ENCODE peak calls at places on chromosome 18, in seven cellular contexts. P is SW 1271, R is lower lobe of right lung, X is fibroblast of mammary gland, U is MG63, J is NCI-H82, W is HEK293T. F is an unnamed sample.

GRCh38 chr18:48919547-48919946 is 31.2 kb downstream of the SMAD7 start:
- DNase-seq in U (no peak), R (no peak), X (no peak), W (no peak), J (no peak), P (no peak), F (no peak)

GRCh38 chr18:58847383-58848071 is 17.1 kb upstream of the ZNF532 start:
- DNase-seq in W (no peak), P (no peak), J (peak), U (no peak), X (no peak), R (no peak), F (no peak)

GRCh38 chr18:44098551-44099098 is 582.1 kb upstream of the SETBP1 start:
- DNase-seq in R (no peak), W (peak), P (peak), J (peak), U (no peak), X (peak), F (peak)

GRCh38 chr18:59142274-59142673 is 2.6 kb downstream of the SEC11C start:
- DNase-seq in J (no peak), R (no peak), X (no peak), U (no peak), P (no peak), W (no peak), F (peak)

GRCh38 chr18:22128954-22129353 is 40.4 kb upstream of the GATA6 start:
- DNase-seq in U (no peak), W (no peak), J (no peak), P (no peak), X (no peak), R (no peak), F (no peak)

GRCh38 chr18:41938445-41938844 is 16.6 kb upstream of the PIK3C3 start:
- DNase-seq in X (peak), P (peak), J (peak), W (no peak), R (no peak), U (no peak), F (no peak)

GRCh38 chr18:53817976-53818950 is 406.2 kb downstream of the MBD2 start:
- DNase-seq in U (no peak), P (no peak), W (no peak), J (no peak), X (no peak), R (no peak), F (no peak)

GRCh38 chr18:30288662-30289414 is 753.7 kb downstream of the DSC3 start:
- DNase-seq in R (no peak), W (no peak), P (no peak), J (no peak), X (no peak), U (no peak), F (no peak)

GRCh38 chr18:77006305-77007175 is 126.0 kb downstream of the MBP start:
- DNase-seq in U (no peak), W (no peak), R (peak), J (no peak), X (no peak), P (no peak), F (no peak)

GRCh38 chr18:12098389-12098788 is 4.7 kb downstream of the ANKRD62 start:
- DNase-seq in J (no peak), U (no peak), R (no peak), W (no peak), X (no peak), P (no peak), F (no peak)

GRCh38 chr18:10997885-10998284 is 151.5 kb downstream of the PIEZO2 start:
- DNase-seq in W (no peak), R (no peak), J (no peak), P (no peak), X (no peak), U (no peak), F (no peak)

GRCh38 chr18:46481048-46481846 is 175.8 kb downstream of the LOXHD1 start:
- DNase-seq in R (no peak), U (peak), J (peak), X (peak), W (peak), P (peak), F (peak)

GRCh38 chr18:26555804-26556553 is 7.6 kb upstream of the KCTD1 start:
- DNase-seq in X (no peak), J (peak), R (no peak), U (no peak), W (no peak), P (no peak), F (no peak)

GRCh38 chr18:74902170-74902465 is 304.4 kb downstream of the ZNF407 start:
- DNase-seq in R (no peak), W (no peak), U (no peak), X (no peak), J (no peak), P (no peak), F (no peak)

GRCh38 chr18:45056907-45057306 is 376.2 kb downstream of the SETBP1 start:
- DNase-seq in U (no peak), R (no peak), W (no peak), J (no peak), P (no peak), X (no peak), F (no peak)

GRCh38 chr18:38359258-38359657 is 793.7 kb upstream of the CELF4 start:
- DNase-seq in X (no peak), R (no peak), W (no peak), U (no peak), P (no peak), J (no peak), F (no peak)

GRCh38 chr18:74631242-74632087 is 33.8 kb downstream of the ZNF407 start:
- DNase-seq in U (no peak), R (no peak), X (peak), W (no peak), P (no peak), J (no peak), F (no peak)

GRCh38 chr18:37161491-37161890 is 332.6 kb downstream of the KIAA1328 start:
- DNase-seq in R (no peak), J (no peak), W (no peak), U (no peak), X (no peak), P (no peak), F (no peak)

GRCh38 chr18:66749030-66749429 is 145.1 kb upstream of the CDH19 start:
- DNase-seq in W (no peak), R (no peak), U (no peak), J (peak), P (no peak), X (no peak), F (no peak)

GRCh38 chr18:47054369-47054768 is 18.9 kb upstream of the ELOA2 start:
- DNase-seq in X (no peak), R (no peak), W (no peak), P (no peak), U (no peak), J (no peak), F (no peak)

GRCh38 chr18:2881088-2881487 is 34.3 kb downstream of the EMILIN2 start:
- DNase-seq in U (no peak), J (no peak), R (no peak), P (no peak), W (no peak), X (peak), F (no peak)

GRCh38 chr18:32308493-32309120 is 118.8 kb downstream of the MEP1B start:
- DNase-seq in P (peak), R (no peak), U (peak), X (peak), W (no peak), J (no peak), F (no peak)

GRCh38 chr18:49690307-49690706 is 123.0 kb downstream of the ACAA2 start:
- DNase-seq in W (no peak), X (peak), R (no peak), J (no peak), P (no peak), U (no peak), F (no peak)

GRCh38 chr18:52652451-52652850 is 312.5 kb downstream of the DCC start:
- DNase-seq in R (no peak), P (no peak), W (no peak), U (no peak), X (no peak), J (no peak), F (no peak)

GRCh38 chr18:69758458-69758857 is 189.2 kb downstream of the CD226 start:
- DNase-seq in U (no peak), J (no peak), W (no peak), P (no peak), R (no peak), X (peak), F (no peak)

GRCh38 chr18:13241083-13241892 is 22.7 kb downstream of the LDLRAD4 start:
- DNase-seq in R (peak), P (no peak), W (no peak), J (no peak), U (no peak), X (no peak), F (no peak)

GRCh38 chr18:63969965-63970802 is at the start of gene SERPINB8:
- DNase-seq in P (peak), X (peak), J (peak), U (peak), W (peak), R (peak), F (peak)

GRCh38 chr18:23583071-23583865 is 3.0 kb downstream of the NPC1 start:
- DNase-seq in W (no peak), R (no peak), U (no peak), X (no peak), P (no peak), J (no peak), F (no peak)

GRCh38 chr18:35030234-35030989 is 10.8 kb upstream of the MAPRE2 start:
- DNase-seq in U (no peak), R (no peak), X (no peak), W (no peak), P (no peak), J (no peak), F (peak)

GRCh38 chr18:74625157-74625556 is 27.5 kb downstream of the ZNF407 start:
- DNase-seq in X (no peak), P (no peak), U (no peak), W (no peak), R (no peak), J (no peak), F (no peak)

GRCh38 chr18:59721214-59721613 is 24.0 kb upstream of the CCBE1 start:
- DNase-seq in W (no peak), X (no peak), R (no peak), P (no peak), J (no peak), U (no peak), F (no peak)

GRCh38 chr18:31952223-31952622 is 9.3 kb upstream of the TRAPPC8 start:
- DNase-seq in R (no peak), U (no peak), J (no peak), W (no peak), X (no peak), P (no peak), F (no peak)

GRCh38 chr18:78979058-78979680 is 449 bp upstream of the SALL3 start:
- DNase-seq in R (no peak), U (no peak), J (no peak), W (peak), P (no peak), X (no peak), F (no peak)

GRCh38 chr18:54690198-54690597 is 99.2 kb downstream of the DYNAP start:
- DNase-seq in U (no peak), R (no peak), W (no peak), J (no peak), X (peak), P (no peak), F (no peak)

GRCh38 chr18:65906621-65907034 is 155.8 kb downstream of the CDH7 start:
- DNase-seq in X (no peak), W (no peak), J (peak), R (no peak), P (no peak), U (no peak), F (no peak)